ENCODE peak calls at places on chromosomes 16 and 17, in eight cellular contexts. One of them, this sample, is unnamed. For H3K4me1 and H3K27me3, the result is how much of the 10 kb centered on the place peaks cover.

GRCh38 chr16:68257251-68257905 is 6.9 kb upstream of the SLC7A6 start:
- DNase-seq in tibial artery: no peak
- DNase-seq in heart right ventricle: no peak
- DNase-seq in neuronal stem cell: no peak
- DNase-seq in cardiac muscle cell: no peak
- DNase-seq in BE2C: peak
- DNase-seq in neural progenitor cell: no peak
- DNase-seq in GM23248: peak
- DNase-seq in this sample: peak

GRCh38 chr16:19400709-19401108 is 17.0 kb upstream of the TMC5 start:
- DNase-seq in tibial artery: no peak
- DNase-seq in heart right ventricle: no peak
- DNase-seq in neuronal stem cell: no peak
- DNase-seq in cardiac muscle cell: no peak
- DNase-seq in BE2C: peak
- DNase-seq in neural progenitor cell: no peak
- DNase-seq in GM23248: no peak
- DNase-seq in this sample: no peak

GRCh38 chr17:57442914-57443571 is 186.7 kb downstream of the MSI2 start:
- DNase-seq in tibial artery: no peak
- DNase-seq in heart right ventricle: no peak
- DNase-seq in neuronal stem cell: no peak
- DNase-seq in cardiac muscle cell: peak
- DNase-seq in BE2C: no peak
- DNase-seq in neural progenitor cell: no peak
- DNase-seq in GM23248: peak
- DNase-seq in this sample: no peak

GRCh38 chr17:59558953-59559352 is 6.5 kb upstream of the DHX40 start:
- DNase-seq in tibial artery: no peak
- DNase-seq in heart right ventricle: no peak
- DNase-seq in neuronal stem cell: no peak
- DNase-seq in cardiac muscle cell: peak
- DNase-seq in BE2C: no peak
- DNase-seq in neural progenitor cell: no peak
- DNase-seq in GM23248: peak
- DNase-seq in this sample: no peak

GRCh38 chr16:60564588-60564987 is 1471.7 kb downstream of the CDH8 start:
- DNase-seq in tibial artery: no peak
- DNase-seq in heart right ventricle: no peak
- DNase-seq in neuronal stem cell: no peak
- DNase-seq in cardiac muscle cell: no peak
- DNase-seq in BE2C: no peak
- DNase-seq in neural progenitor cell: no peak
- DNase-seq in GM23248: no peak
- DNase-seq in this sample: no peak

GRCh38 chr17:35217107-35217506 is 22.9 kb upstream of the SLC35G3 start:
- DNase-seq in tibial artery: no peak
- DNase-seq in heart right ventricle: no peak
- DNase-seq in neuronal stem cell: no peak
- DNase-seq in cardiac muscle cell: no peak
- DNase-seq in BE2C: no peak
- DNase-seq in neural progenitor cell: no peak
- DNase-seq in GM23248: no peak
- DNase-seq in this sample: no peak

GRCh38 chr16:85245307-85246172 is 133.3 kb upstream of the CIBAR2 start:
- DNase-seq in tibial artery: peak
- DNase-seq in heart right ventricle: peak
- DNase-seq in neuronal stem cell: peak
- DNase-seq in cardiac muscle cell: peak
- DNase-seq in BE2C: peak
- DNase-seq in neural progenitor cell: peak
- DNase-seq in GM23248: peak
- DNase-seq in this sample: peak

GRCh38 chr16:11094075-11094593 is 149.8 kb downstream of the CLEC16A start:
- DNase-seq in tibial artery: no peak
- DNase-seq in heart right ventricle: no peak
- DNase-seq in neuronal stem cell: no peak
- DNase-seq in cardiac muscle cell: peak
- DNase-seq in BE2C: no peak
- DNase-seq in neural progenitor cell: no peak
- DNase-seq in GM23248: no peak
- DNase-seq in this sample: no peak

GRCh38 chr17:66720027-66720426 is 114.9 kb upstream of the CACNG5 start:
- DNase-seq in tibial artery: no peak
- DNase-seq in heart right ventricle: no peak
- DNase-seq in neuronal stem cell: no peak
- DNase-seq in cardiac muscle cell: no peak
- DNase-seq in BE2C: no peak
- DNase-seq in neural progenitor cell: no peak
- DNase-seq in GM23248: no peak
- DNase-seq in this sample: no peak

GRCh38 chr16:81940781-81941560 is 70.3 kb downstream of the SDR42E1 start:
- DNase-seq in tibial artery: no peak
- DNase-seq in heart right ventricle: no peak
- DNase-seq in neuronal stem cell: no peak
- DNase-seq in cardiac muscle cell: peak
- DNase-seq in BE2C: no peak
- DNase-seq in neural progenitor cell: peak
- DNase-seq in GM23248: peak
- DNase-seq in this sample: no peak

GRCh38 chr17:28570716-28571254 is 539 bp downstream of the PIGS start:
- DNase-seq in tibial artery: no peak
- DNase-seq in heart right ventricle: no peak
- DNase-seq in neuronal stem cell: no peak
- DNase-seq in cardiac muscle cell: peak
- DNase-seq in BE2C: peak
- DNase-seq in neural progenitor cell: peak
- DNase-seq in GM23248: peak
- DNase-seq in this sample: peak

GRCh38 chr17:65092262-65092661 is 35.7 kb upstream of the GNA13 start:
- DNase-seq in tibial artery: no peak
- DNase-seq in heart right ventricle: no peak
- DNase-seq in neuronal stem cell: no peak
- DNase-seq in cardiac muscle cell: no peak
- DNase-seq in BE2C: no peak
- DNase-seq in neural progenitor cell: no peak
- DNase-seq in GM23248: peak
- DNase-seq in this sample: no peak

GRCh38 chr16:50285406-50286003 is 19.2 kb downstream of the ADCY7 start:
- DNase-seq in tibial artery: no peak
- DNase-seq in heart right ventricle: no peak
- DNase-seq in neuronal stem cell: no peak
- DNase-seq in cardiac muscle cell: no peak
- DNase-seq in BE2C: no peak
- DNase-seq in neural progenitor cell: no peak
- DNase-seq in GM23248: peak
- DNase-seq in this sample: no peak

DNA sequence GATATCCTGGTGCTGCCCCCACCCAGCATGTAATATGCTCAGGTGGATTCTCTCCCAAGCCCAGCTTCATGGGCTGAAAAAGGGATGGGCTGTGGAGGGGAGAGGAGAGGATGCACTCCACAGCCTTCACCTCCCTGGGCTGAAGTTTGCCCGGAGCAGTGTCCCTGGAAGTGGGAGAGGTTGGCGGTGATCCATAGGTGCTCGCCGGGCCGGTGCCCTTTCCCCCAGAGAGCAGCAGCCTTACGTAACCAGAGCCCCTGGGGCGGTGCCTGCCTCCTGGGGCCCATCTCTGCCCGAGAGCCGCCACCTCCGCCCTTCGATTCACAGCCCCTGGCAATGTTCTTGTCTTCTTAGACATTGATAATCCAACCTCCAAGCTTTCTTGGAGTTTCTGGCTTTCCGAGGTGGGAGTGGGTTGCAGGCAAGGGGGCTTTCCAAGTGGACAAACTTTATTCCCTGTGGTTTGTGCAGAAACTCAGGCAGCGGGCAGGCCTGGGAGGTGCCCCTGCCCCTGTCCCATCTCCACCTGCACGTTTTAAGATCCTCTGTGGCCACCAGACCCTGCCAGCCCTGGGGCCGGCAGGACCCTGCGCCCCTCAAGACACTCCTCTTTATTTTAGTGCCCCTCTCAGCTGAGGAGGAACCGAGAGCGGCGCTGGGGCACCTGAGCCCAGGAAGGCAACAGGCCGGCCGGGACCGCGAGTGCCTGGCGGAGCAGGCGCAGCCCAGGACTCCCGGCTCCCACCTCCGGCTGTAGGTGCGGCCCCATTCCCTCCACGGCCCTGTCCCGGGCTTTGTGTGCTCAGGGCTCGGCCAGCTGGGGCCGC is 3.1 kb upstream of the WDR90 start:
- DNase-seq in tibial artery: no peak
- DNase-seq in heart right ventricle: peak
- DNase-seq in neuronal stem cell: no peak
- DNase-seq in cardiac muscle cell: no peak
- DNase-seq in BE2C: no peak
- DNase-seq in neural progenitor cell: no peak
- DNase-seq in GM23248: no peak
- DNase-seq in this sample: no peak
- H3K4me1 ChIP-seq in tibial artery: under half
- H3K4me1 ChIP-seq in heart right ventricle: half or more
- H3K4me1 ChIP-seq in neuronal stem cell: under half
- H3K4me1 ChIP-seq in cardiac muscle cell: under half
- H3K4me1 ChIP-seq in BE2C: under half
- H3K4me1 ChIP-seq in neural progenitor cell: under half
- H3K4me1 ChIP-seq in GM23248: under half
- H3K4me1 ChIP-seq in this sample: under half

GRCh38 chr17:4901108-4901647 is 1.7 kb downstream of the CHRNE start:
- DNase-seq in tibial artery: no peak
- DNase-seq in heart right ventricle: no peak
- DNase-seq in neuronal stem cell: no peak
- DNase-seq in cardiac muscle cell: no peak
- DNase-seq in BE2C: no peak
- DNase-seq in neural progenitor cell: no peak
- DNase-seq in GM23248: no peak
- DNase-seq in this sample: no peak
- H3K4me3 ChIP-seq in tibial artery: peak
- H3K4me3 ChIP-seq in heart right ventricle: no peak
- H3K4me3 ChIP-seq in neuronal stem cell: no peak
- H3K4me3 ChIP-seq in cardiac muscle cell: no peak
- H3K4me3 ChIP-seq in BE2C: no peak
- H3K4me3 ChIP-seq in neural progenitor cell: no peak
- H3K4me3 ChIP-seq in GM23248: no peak
- H3K4me3 ChIP-seq in this sample: no peak

DNA sequence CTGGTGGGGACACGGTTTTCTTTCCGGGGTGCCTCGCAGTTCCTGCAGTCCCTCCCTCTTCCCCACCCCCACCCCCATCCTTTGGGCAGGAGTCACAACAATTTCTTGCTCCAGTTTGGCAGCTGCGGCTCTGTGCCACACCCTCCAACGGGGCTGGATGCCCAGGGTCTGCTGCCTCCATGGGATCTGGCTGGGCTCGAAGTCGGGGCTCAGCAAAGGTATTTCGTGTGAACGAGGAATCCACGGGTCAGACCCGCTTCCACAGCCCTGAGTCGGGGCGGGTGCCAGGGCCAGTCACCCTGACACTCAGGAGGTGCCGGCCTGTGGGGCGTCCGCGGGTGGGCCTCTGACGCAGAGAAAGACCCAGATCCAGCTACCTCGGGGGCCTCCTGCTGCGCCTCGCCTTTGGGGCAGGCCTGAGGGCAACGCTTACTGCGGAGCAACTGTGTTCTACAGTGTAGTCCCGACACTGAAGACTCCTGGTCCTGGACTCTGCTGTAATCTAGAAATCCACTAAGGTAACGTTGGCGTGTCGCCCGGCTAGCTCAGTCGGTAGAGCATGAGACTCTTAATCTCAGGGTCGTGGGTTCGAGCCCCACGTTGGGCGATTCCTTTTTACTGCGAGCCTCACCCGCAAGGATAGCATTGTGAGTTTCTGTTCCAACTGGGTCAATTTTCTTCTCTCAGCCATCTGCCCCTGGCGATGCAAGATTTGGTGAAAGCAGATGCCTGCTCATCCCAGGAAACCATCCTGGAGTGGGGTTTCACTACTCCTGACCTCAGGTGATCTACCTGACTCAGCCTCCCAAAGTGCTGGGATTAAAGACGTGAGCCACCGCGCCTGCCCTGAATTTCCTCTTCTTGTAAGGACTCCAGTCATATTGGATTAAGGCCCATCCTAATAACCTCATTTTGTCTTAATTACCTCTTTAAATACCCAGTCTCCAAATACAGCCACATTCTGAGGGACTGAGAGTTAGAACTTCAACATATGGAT is 12.5 kb upstream of the OR1F1 start:
- DNase-seq in tibial artery: no peak
- DNase-seq in heart right ventricle: no peak
- DNase-seq in neuronal stem cell: no peak
- DNase-seq in cardiac muscle cell: no peak
- DNase-seq in BE2C: peak
- DNase-seq in neural progenitor cell: peak
- DNase-seq in GM23248: no peak
- DNase-seq in this sample: no peak
- H3K27me3 ChIP-seq in tibial artery: half or more
- H3K27me3 ChIP-seq in heart right ventricle: half or more
- H3K27me3 ChIP-seq in neuronal stem cell: under half
- H3K27me3 ChIP-seq in cardiac muscle cell: half or more
- H3K27me3 ChIP-seq in BE2C: under half
- H3K27me3 ChIP-seq in neural progenitor cell: half or more
- H3K27me3 ChIP-seq in GM23248: half or more
- H3K27me3 ChIP-seq in this sample: under half

GRCh38 chr17:78745407-78746088 is 36.5 kb downstream of the CYTH1 start:
- DNase-seq in tibial artery: no peak
- DNase-seq in heart right ventricle: peak
- DNase-seq in neuronal stem cell: peak
- DNase-seq in cardiac muscle cell: peak
- DNase-seq in BE2C: peak
- DNase-seq in neural progenitor cell: peak
- DNase-seq in GM23248: peak
- DNase-seq in this sample: peak

GRCh38 chr17:78739331-78739853 is 42.7 kb downstream of the CYTH1 start:
- DNase-seq in tibial artery: no peak
- DNase-seq in heart right ventricle: no peak
- DNase-seq in neuronal stem cell: no peak
- DNase-seq in cardiac muscle cell: no peak
- DNase-seq in BE2C: no peak
- DNase-seq in neural progenitor cell: no peak
- DNase-seq in GM23248: no peak
- DNase-seq in this sample: no peak

GRCh38 chr17:78746263-78746948 is 35.7 kb downstream of the CYTH1 start:
- DNase-seq in tibial artery: no peak
- DNase-seq in heart right ventricle: no peak
- DNase-seq in neuronal stem cell: no peak
- DNase-seq in cardiac muscle cell: no peak
- DNase-seq in BE2C: no peak
- DNase-seq in neural progenitor cell: no peak
- DNase-seq in GM23248: no peak
- DNase-seq in this sample: no peak

GRCh38 chr17:78741644-78742284 is 40.3 kb downstream of the CYTH1 start:
- DNase-seq in tibial artery: no peak
- DNase-seq in heart right ventricle: no peak
- DNase-seq in neuronal stem cell: no peak
- DNase-seq in cardiac muscle cell: no peak
- DNase-seq in BE2C: no peak
- DNase-seq in neural progenitor cell: no peak
- DNase-seq in GM23248: no peak
- DNase-seq in this sample: no peak

DNA sequence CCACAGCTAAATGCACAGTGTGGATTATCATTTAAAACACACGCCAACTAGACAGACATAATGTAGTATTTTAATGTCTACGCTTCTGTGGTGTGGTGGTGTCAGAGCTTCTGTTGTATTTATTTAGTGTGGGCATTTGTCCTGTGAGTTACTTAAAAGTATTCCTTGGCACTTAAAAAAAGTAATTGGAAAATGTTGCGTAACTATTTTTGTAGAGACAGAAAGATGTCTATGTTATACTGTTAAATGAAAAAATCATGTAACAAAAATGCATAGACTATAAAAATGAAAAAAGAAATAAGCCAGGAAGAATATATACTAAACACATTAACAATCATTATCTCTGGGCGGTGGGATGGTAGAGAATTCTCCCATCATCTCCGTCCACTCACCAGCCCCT is 39.2 kb downstream of the CYTH1 start:
- DNase-seq in tibial artery: no peak
- DNase-seq in heart right ventricle: no peak
- DNase-seq in neuronal stem cell: no peak
- DNase-seq in cardiac muscle cell: no peak
- DNase-seq in BE2C: no peak
- DNase-seq in neural progenitor cell: no peak
- DNase-seq in GM23248: peak
- DNase-seq in this sample: no peak
- H3K4me1 ChIP-seq in tibial artery: under half
- H3K4me1 ChIP-seq in heart right ventricle: half or more
- H3K4me1 ChIP-seq in neuronal stem cell: under half
- H3K4me1 ChIP-seq in cardiac muscle cell: under half
- H3K4me1 ChIP-seq in BE2C: under half
- H3K4me1 ChIP-seq in neural progenitor cell: under half
- H3K4me1 ChIP-seq in GM23248: under half
- H3K4me1 ChIP-seq in this sample: under half